ENCODE peak calls at places on chromosomes 6 and 20, in seven cellular contexts. K is stimulated activated CD8-positive, alpha-beta memory T cell treated with anti-CD3 and anti-CD28 coated beads, Interleukin-2, amount 100 ng/mL, for 1 hour; R is WTC11; Z is suprapubic skin; W is left lung; C is NCI-H345; L is ecto neural progenitor cell. Q is an unnamed sample.
A peak's percentile ranks its signal among the peaks of the same experiment; 100 is the strongest.

GRCh38 chr20:41180599-41181333 is 43.4 kb downstream of the PLCG1 start:
- DNase-seq in K (no peak), R (peak; percentile 8), Z (no peak), W (no peak), C (no peak), L (peak; percentile 41), Q (no peak)

GRCh38 chr6:41805830-41806774 is 18.6 kb downstream of the TOMM6 start:
- DNase-seq in K (no peak), R (no peak), Z (no peak), W (no peak), C (no peak), L (no peak), Q (no peak)

GRCh38 chr6:128598561-128598960 is 78.2 kb upstream of the PTPRK start:
- DNase-seq in K (no peak), R (no peak), Z (no peak), W (no peak), C (no peak), L (no peak), Q (no peak)

GRCh38 chr6:107537559-107537958 is 47.6 kb downstream of the SOBP start:
- DNase-seq in K (no peak), R (no peak), Z (no peak), W (no peak), C (no peak), L (no peak), Q (no peak)

GRCh38 chr6:53815381-53816119 is 20.7 kb downstream of the LRRC1 start:
- DNase-seq in K (no peak), R (no peak), Z (no peak), W (no peak), C (no peak), L (no peak), Q (no peak)

GRCh38 chr6:35691027-35691824 is 2.5 kb upstream of the FKBP5 start:
- DNase-seq in K (no peak), R (no peak), Z (peak; percentile 94), W (peak; percentile 86), C (no peak), L (no peak), Q (no peak)

GRCh38 chr6:54846857-54847721 is 518 bp downstream of the FAM83B start:
- DNase-seq in K (no peak), R (peak; percentile 45), Z (no peak), W (no peak), C (no peak), L (peak; percentile 66), Q (no peak)

GRCh38 chr6:6752129-6752528 is 163.6 kb downstream of the LY86 start:
- DNase-seq in K (no peak), R (no peak), Z (no peak), W (no peak), C (no peak), L (peak; percentile 55), Q (no peak)

GRCh38 chr20:17210983-17211382 is 15.9 kb upstream of the PCSK2 start:
- DNase-seq in K (no peak), R (no peak), Z (no peak), W (no peak), C (no peak), L (no peak), Q (no peak)

GRCh38 chr6:119986934-119987549 is 637.5 kb upstream of the MAN1A1 start:
- DNase-seq in K (no peak), R (no peak), Z (no peak), W (no peak), C (no peak), L (no peak), Q (no peak)

GRCh38 chr20:52490715-52491430 is 299.3 kb upstream of the ZFP64 start:
- DNase-seq in K (no peak), R (no peak), Z (no peak), W (no peak), C (no peak), L (no peak), Q (no peak)

GRCh38 chr6:11366934-11367637 is 134.6 kb upstream of the NEDD9 start:
- DNase-seq in K (no peak), R (no peak), Z (no peak), W (no peak), C (no peak), L (no peak), Q (no peak)